ENCODE peak calls at places on chromosomes 4 and X, in nine cellular contexts. Q is WTC11; T is choroid plexus epithelial cell; Z is neuronal stem cell; W is activated CD4-positive, alpha-beta T cell treated with anti-CD3 and anti-CD28 coated beads for 1 hour; X is GM23248; C is hepatic stellate cell; E is Right ventricle myocardium inferior; G is frontal cortex. M is an unnamed sample.

GRCh38 chr4:21134994-21135393 is 434.7 kb downstream of the PACRGL start:
- DNase-seq in Q (no peak), T (peak; percentile 16), Z (peak; percentile 18), W (no peak), X (peak; percentile 61), C (peak; percentile 2), E (no peak), G (no peak), M (no peak)

GRCh38 chrX:78659955-78660354 is 827 bp upstream of the RTL3 start:
- DNase-seq in Q (no peak), T (no peak), Z (no peak), W (no peak), X (no peak), C (no peak), E (no peak), G (no peak), M (no peak)

GRCh38 chr4:6575503-6576240 is 683 bp downstream of the MAN2B2 start:
- DNase-seq in Q (no peak), T (no peak), Z (no peak), W (no peak), X (no peak), C (no peak), E (no peak), G (no peak), M (no peak)

GRCh38 chrX:83508526-83509245 is 596 bp downstream of the POU3F4 start:
- DNase-seq in Q (no peak), T (no peak), Z (no peak), W (no peak), X (no peak), C (no peak), E (no peak), G (no peak), M (peak; percentile 65)

GRCh38 chrX:1196436-1196835 is 16.0 kb downstream of the CRLF2 start:
- DNase-seq in Q (no peak), T (no peak), Z (no peak), W (no peak), X (no peak), C (no peak), E (no peak), G (no peak), M (peak; percentile 16)

GRCh38 chr4:175971393-175972179 is 94.1 kb upstream of the WDR17 start:
- DNase-seq in Q (no peak), T (peak; percentile 8), Z (no peak), W (no peak), X (peak; percentile 3), C (no peak), E (no peak), G (no peak), M (no peak)

GRCh38 chrX:68685722-68686683 is 38.5 kb downstream of the STARD8 start:
- DNase-seq in Q (peak; percentile 67), T (peak; percentile 65), Z (no peak), W (no peak), X (peak; percentile 67), C (peak; percentile 59), E (peak; percentile 74), G (no peak), M (peak; percentile 85)

GRCh38 chr4:64857815-64858214 is 448.6 kb upstream of the TECRL start:
- DNase-seq in Q (no peak), T (no peak), Z (no peak), W (no peak), X (no peak), C (no peak), E (no peak), G (no peak), M (no peak)

GRCh38 chr4:152307669-152308068 is 228.2 kb downstream of the FBXW7 start:
- DNase-seq in Q (no peak), T (no peak), Z (no peak), W (no peak), X (no peak), C (no peak), E (no peak), G (no peak), M (no peak)

GRCh38 chrX:152904151-152905080 is 6.5 kb downstream of the ZNF185 start:
- DNase-seq in Q (peak; percentile 75), T (peak; percentile 50), Z (peak; percentile 26), W (no peak), X (peak; percentile 81), C (peak; percentile 89), E (no peak), G (peak; percentile 53), M (peak; percentile 86)

GRCh38 chr4:125314676-125315570 is at the start of gene FAT4:
- DNase-seq in Q (peak; percentile 90), T (peak; percentile 100), Z (peak; percentile 89), W (no peak), X (peak; percentile 99), C (peak; percentile 97), E (peak; percentile 98), G (peak; percentile 79), M (peak; percentile 98)

GRCh38 chr4:8882239-8882638 is 10.6 kb upstream of the HMX1 start:
- DNase-seq in Q (no peak), T (no peak), Z (no peak), W (no peak), X (no peak), C (no peak), E (no peak), G (no peak), M (no peak)

GRCh38 chr4:178856139-178856800 is 1414.0 kb upstream of the AGA start:
- DNase-seq in Q (no peak), T (no peak), Z (no peak), W (no peak), X (no peak), C (no peak), E (no peak), G (no peak), M (no peak)

GRCh38 chr4:136662539-136662938 is 869.8 kb downstream of the PCDH18 start:
- DNase-seq in Q (no peak), T (no peak), Z (no peak), W (no peak), X (no peak), C (no peak), E (no peak), G (no peak), M (no peak)

GRCh38 chr4:87465739-87466366 is 43.5 kb downstream of the NUDT9 start:
- DNase-seq in Q (no peak), T (peak; percentile 81), Z (peak; percentile 17), W (no peak), X (peak; percentile 70), C (peak; percentile 11), E (no peak), G (peak; percentile 30), M (no peak)

GRCh38 chr4:141571368-141571767 is 65.0 kb upstream of the IL15 start:
- DNase-seq in Q (no peak), T (peak; percentile 42), Z (no peak), W (no peak), X (peak; percentile 47), C (no peak), E (no peak), G (no peak), M (no peak)

GRCh38 chr4:173039617-173040176 is 128.9 kb upstream of the GALNT7 start:
- DNase-seq in Q (no peak), T (peak; percentile 34), Z (no peak), W (no peak), X (no peak), C (no peak), E (no peak), G (no peak), M (no peak)

GRCh38 chr4:123824524-123824923 is 427.9 kb downstream of the SPRY1 start:
- DNase-seq in Q (no peak), T (peak; percentile 57), Z (no peak), W (no peak), X (peak; percentile 39), C (no peak), E (no peak), G (no peak), M (no peak)

GRCh38 chr4:139814285-139815015 is 148.8 kb downstream of the MGST2 start:
- DNase-seq in Q (no peak), T (peak; percentile 31), Z (no peak), W (no peak), X (peak; percentile 59), C (no peak), E (no peak), G (no peak), M (no peak)

GRCh38 chrX:15299945-15300851 is 15.2 kb downstream of the ASB11 start:
- DNase-seq in Q (no peak), T (peak; percentile 38), Z (peak; percentile 0), W (no peak), X (peak; percentile 38), C (peak; percentile 31), E (no peak), G (peak; percentile 13), M (no peak)

GRCh38 chr4:185512516-185512915 is 22.8 kb downstream of the PDLIM3 start:
- DNase-seq in Q (no peak), T (peak; percentile 64), Z (no peak), W (no peak), X (peak; percentile 83), C (peak; percentile 27), E (no peak), G (no peak), M (no peak)

GRCh38 chr4:179124419-179124818 is 1682.2 kb upstream of the AGA start:
- DNase-seq in Q (no peak), T (no peak), Z (no peak), W (no peak), X (no peak), C (no peak), E (no peak), G (no peak), M (no peak)

GRCh38 chr4:7206856-7207567 is 14.7 kb downstream of the SORCS2 start:
- DNase-seq in Q (peak; percentile 49), T (peak; percentile 88), Z (peak; percentile 39), W (no peak), X (peak; percentile 98), C (peak; percentile 94), E (peak; percentile 89), G (peak; percentile 65), M (peak; percentile 83)

GRCh38 chr4:158996669-158997074 is 106.2 kb upstream of the RAPGEF2 start:
- DNase-seq in Q (no peak), T (peak; percentile 89), Z (no peak), W (no peak), X (peak; percentile 98), C (peak; percentile 66), E (no peak), G (no peak), M (no peak)

GRCh38 chr4:184097240-184097619 is 120.4 kb downstream of the ENPP6 start:
- DNase-seq in Q (peak; percentile 85), T (no peak), Z (no peak), W (no peak), X (peak; percentile 20), C (no peak), E (no peak), G (no peak), M (peak; percentile 95)

GRCh38 chrX:65726708-65727107 is 59.3 kb downstream of the MSN start:
- DNase-seq in Q (no peak), T (no peak), Z (no peak), W (no peak), X (no peak), C (no peak), E (no peak), G (no peak), M (peak; percentile 47)